ENCODE peak calls at places on chromosomes 12 and 14, in six cellular contexts. X, K, I, N, W and H are unnamed samples.

GRCh38 chr12:98513379-98514318 is 1.7 kb upstream of the TMPO start:
- DNase-seq in X (no peak), K (no peak), I (no peak), N (no peak), W (no peak), H (no peak)

GRCh38 chr14:49249022-49249421 is 337.2 kb downstream of the RPS29 start:
- DNase-seq in X (no peak), K (no peak), I (peak), N (peak), W (no peak), H (no peak)

GRCh38 chr14:77076118-77076631 is 21.9 kb upstream of the CIPC start:
- DNase-seq in X (no peak), K (peak), I (no peak), N (peak), W (peak), H (no peak)

GRCh38 chr14:24798911-24799310 is 164.9 kb upstream of the GZMB start:
- DNase-seq in X (no peak), K (no peak), I (no peak), N (no peak), W (no peak), H (no peak)

GRCh38 chr12:92297932-92298681 is 152.5 kb upstream of the BTG1 start:
- DNase-seq in X (no peak), K (no peak), I (peak), N (peak), W (peak), H (no peak)

GRCh38 chr14:99535448-99535847 is 54.2 kb downstream of the CCNK start:
- DNase-seq in X (no peak), K (no peak), I (no peak), N (no peak), W (no peak), H (no peak)

GRCh38 chr12:3680919-3681594 is 71.9 kb downstream of the CRACR2A start:
- DNase-seq in X (peak), K (no peak), I (no peak), N (no peak), W (peak), H (no peak)

GRCh38 chr12:68018315-68018714 is 29.1 kb downstream of the IFNG-AS1 start:
- DNase-seq in X (no peak), K (no peak), I (no peak), N (no peak), W (no peak), H (no peak)

GRCh38 chr12:2796187-2796663 is 1.5 kb downstream of the FKBP4 start:
- DNase-seq in X (no peak), K (no peak), I (no peak), N (peak), W (peak), H (no peak)

GRCh38 chr12:93200291-93200917 is 177.3 kb upstream of the NUDT4 start:
- DNase-seq in X (no peak), K (no peak), I (no peak), N (peak), W (no peak), H (no peak)

GRCh38 chr14:105484069-105484996 is 2.4 kb upstream of the CRIP1 start:
- DNase-seq in X (peak), K (no peak), I (no peak), N (peak), W (peak), H (no peak)

GRCh38 chr14:55580401-55581010 is 499 bp downstream of the KTN1 start:
- DNase-seq in X (no peak), K (peak), I (no peak), N (peak), W (no peak), H (peak)

GRCh38 chr14:55577229-55577628 is 2.8 kb upstream of the KTN1 start:
- DNase-seq in X (no peak), K (no peak), I (no peak), N (no peak), W (peak), H (no peak)

GRCh38 chr14:55581011-55581806 is 1.2 kb downstream of the KTN1 start:
- DNase-seq in X (peak), K (no peak), I (no peak), N (peak), W (peak), H (peak)

GRCh38 chr14:55578511-55578910 is 1.5 kb upstream of the KTN1 start:
- DNase-seq in X (no peak), K (no peak), I (no peak), N (no peak), W (no peak), H (no peak)

GRCh38 chr14:55579724-55580400 is at the start of gene KTN1:
- DNase-seq in X (peak), K (peak), I (peak), N (peak), W (peak), H (peak)
- H2BK5ac ChIP-seq in X (peak), K (peak), I (peak), N (peak), W (peak), H (no peak)

DNA sequence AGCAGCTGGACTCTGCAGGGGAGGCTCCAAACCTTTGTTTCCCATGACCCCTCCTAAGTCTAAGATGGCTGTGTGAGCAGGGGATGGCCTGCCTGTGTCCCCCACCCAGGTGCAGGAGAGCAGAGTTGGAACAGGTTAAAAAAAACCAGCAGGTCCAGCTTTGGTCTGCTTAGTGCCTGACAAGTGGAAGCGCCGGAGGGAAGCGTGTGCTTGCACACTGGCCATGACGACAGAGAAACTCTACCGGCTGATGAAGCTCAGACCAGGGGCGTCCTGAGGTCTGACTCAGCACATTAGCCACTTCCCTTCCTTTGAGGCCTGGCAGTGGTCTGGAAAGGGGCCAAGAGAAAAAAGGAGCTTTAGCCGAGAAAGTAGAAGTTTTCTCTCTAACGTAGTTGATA is 280.1 kb downstream of the VRK1 start:
- DNase-seq in X (no peak), K (no peak), I (no peak), N (peak), W (peak), H (no peak)
- H2AFZ ChIP-seq in X (no peak), K (peak), I (no peak), N (no peak), W (no peak), H (no peak)

GRCh38 chr12:1791104-1791927 is 29.0 kb upstream of the LRTM2 start:
- DNase-seq in X (peak), K (no peak), I (peak), N (peak), W (peak), H (no peak)

GRCh38 chr12:1792406-1792805 is 28.0 kb upstream of the LRTM2 start:
- DNase-seq in X (no peak), K (no peak), I (no peak), N (no peak), W (no peak), H (no peak)

GRCh38 chr12:1795221-1795784 is 25.1 kb upstream of the LRTM2 start:
- DNase-seq in X (no peak), K (no peak), I (no peak), N (no peak), W (no peak), H (peak)

GRCh38 chr12:1794440-1795090 is 25.8 kb upstream of the LRTM2 start:
- DNase-seq in X (peak), K (no peak), I (no peak), N (no peak), W (no peak), H (peak)

GRCh38 chr12:1793426-1794210 is 26.7 kb upstream of the LRTM2 start:
- DNase-seq in X (peak), K (no peak), I (no peak), N (no peak), W (no peak), H (no peak)
- H2BK5ac ChIP-seq in X (no peak), K (peak), I (no peak), N (no peak), W (no peak), H (no peak)

GRCh38 chr12:53696285-53696654 is 20.4 kb upstream of the ATP5MC2 start:
- DNase-seq in X (peak), K (peak), I (peak), N (peak), W (peak), H (peak)

GRCh38 chr12:53698948-53699672 is 23.2 kb upstream of the ATP5MC2 start:
- DNase-seq in X (no peak), K (no peak), I (no peak), N (no peak), W (no peak), H (no peak)

GRCh38 chr12:53694746-53695145 is 18.9 kb upstream of the ATP5MC2 start:
- DNase-seq in X (peak), K (no peak), I (no peak), N (no peak), W (no peak), H (peak)

GRCh38 chr12:53696655-53697321 is 20.9 kb upstream of the ATP5MC2 start:
- DNase-seq in X (no peak), K (no peak), I (no peak), N (no peak), W (no peak), H (no peak)

GRCh38 chr12:53695148-53696138 is 19.6 kb upstream of the ATP5MC2 start:
- DNase-seq in X (peak), K (peak), I (peak), N (peak), W (peak), H (peak)
- H2AFZ ChIP-seq in X (peak), K (peak), I (peak), N (no peak), W (no peak), H (no peak)

GRCh38 chr14:90562652-90563051 is 165.8 kb downstream of the CALM1 start:
- DNase-seq in X (no peak), K (no peak), I (no peak), N (no peak), W (no peak), H (no peak)
- H2BK5ac ChIP-seq in X (no peak), K (no peak), I (no peak), N (no peak), W (no peak), H (no peak)

GRCh38 chr14:23729720-23730387 is 93.7 kb downstream of the DHRS2 start:
- DNase-seq in X (no peak), K (no peak), I (no peak), N (no peak), W (peak), H (no peak)
- H2AFZ ChIP-seq in X (peak), K (no peak), I (no peak), N (no peak), W (no peak), H (no peak)

DNA sequence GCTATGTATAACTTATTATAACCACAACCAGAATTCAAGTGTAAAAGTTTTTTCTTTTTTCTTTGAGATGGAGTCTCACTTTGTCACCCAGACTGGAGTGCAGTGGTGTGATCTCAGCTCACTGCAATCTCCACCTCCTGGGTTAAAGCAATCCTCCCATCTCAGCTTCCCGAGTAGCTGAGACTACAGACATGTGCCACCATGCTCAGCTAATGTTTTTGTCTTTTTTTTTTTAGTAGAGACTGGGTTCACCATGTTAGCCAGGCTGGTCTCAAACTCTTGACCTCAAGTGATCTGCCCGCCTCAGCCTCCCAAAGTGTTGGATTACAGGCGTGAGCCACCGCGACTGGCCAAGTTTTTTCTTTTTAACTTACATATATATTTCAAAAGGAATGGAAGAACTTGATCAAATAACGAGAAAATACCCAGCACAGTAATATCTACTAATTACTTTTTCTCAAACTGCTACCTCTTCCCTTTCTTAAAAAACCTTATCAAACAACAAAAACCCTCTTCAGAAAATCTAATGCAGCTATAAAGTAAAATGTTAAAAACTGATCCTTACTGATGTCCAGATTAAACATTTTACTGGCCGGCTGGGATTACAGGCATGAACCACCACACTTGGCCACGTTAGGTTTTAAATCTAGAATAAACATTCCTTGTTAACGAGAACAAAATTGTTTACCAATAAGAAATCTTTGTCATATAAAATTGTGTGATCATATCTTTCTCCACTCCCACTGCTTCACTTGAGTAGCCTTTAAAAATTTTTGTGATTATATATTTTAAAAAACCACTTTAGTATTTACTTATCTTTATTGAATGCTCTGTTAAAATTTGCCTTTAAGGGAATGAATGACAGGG is 41.3 kb upstream of the WDR89 start:
- DNase-seq in X (no peak), K (no peak), I (no peak), N (no peak), W (no peak), H (no peak)
- H2BK5ac ChIP-seq in X (no peak), K (no peak), I (no peak), N (no peak), W (no peak), H (no peak)

GRCh38 chr14:95495093-95495492 is 21.4 kb downstream of the SYNE3 start:
- DNase-seq in X (no peak), K (no peak), I (no peak), N (no peak), W (no peak), H (no peak)

GRCh38 chr14:95494456-95494855 is 22.0 kb downstream of the SYNE3 start:
- DNase-seq in X (no peak), K (no peak), I (no peak), N (no peak), W (peak), H (no peak)

GRCh38 chr14:95496111-95496681 is 20.3 kb downstream of the SYNE3 start:
- DNase-seq in X (no peak), K (no peak), I (no peak), N (peak), W (peak), H (no peak)

GRCh38 chr14:95496690-95497241 is 19.7 kb downstream of the SYNE3 start:
- DNase-seq in X (no peak), K (no peak), I (peak), N (peak), W (peak), H (no peak)

DNA sequence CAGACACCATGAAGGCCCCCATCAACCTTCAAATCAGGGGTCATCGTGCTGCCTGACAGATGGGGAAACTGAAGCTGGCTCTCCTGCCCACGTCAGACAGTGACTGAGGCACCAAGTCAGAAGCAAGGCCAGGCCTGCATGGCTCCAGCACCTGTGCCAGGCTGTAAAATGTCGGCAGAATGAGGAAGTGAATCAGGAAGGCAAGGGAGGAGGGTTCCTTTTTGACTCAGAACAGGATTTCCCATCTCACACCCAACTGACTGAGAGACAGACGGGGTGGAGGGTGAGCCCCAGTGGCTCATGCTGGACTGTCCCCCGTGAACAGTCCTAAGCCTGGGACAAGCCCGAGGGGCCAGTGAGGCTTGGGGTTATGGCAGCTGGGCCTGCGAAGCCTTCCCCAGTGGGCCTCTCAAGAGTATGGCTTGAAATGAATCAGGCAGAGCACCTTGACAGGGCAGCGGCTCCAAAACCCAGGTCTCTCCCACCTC is 20.9 kb downstream of the SYNE3 start:
- DNase-seq in X (no peak), K (no peak), I (no peak), N (no peak), W (peak), H (no peak)
- H2AFZ ChIP-seq in X (no peak), K (no peak), I (no peak), N (no peak), W (no peak), H (no peak)

DNA sequence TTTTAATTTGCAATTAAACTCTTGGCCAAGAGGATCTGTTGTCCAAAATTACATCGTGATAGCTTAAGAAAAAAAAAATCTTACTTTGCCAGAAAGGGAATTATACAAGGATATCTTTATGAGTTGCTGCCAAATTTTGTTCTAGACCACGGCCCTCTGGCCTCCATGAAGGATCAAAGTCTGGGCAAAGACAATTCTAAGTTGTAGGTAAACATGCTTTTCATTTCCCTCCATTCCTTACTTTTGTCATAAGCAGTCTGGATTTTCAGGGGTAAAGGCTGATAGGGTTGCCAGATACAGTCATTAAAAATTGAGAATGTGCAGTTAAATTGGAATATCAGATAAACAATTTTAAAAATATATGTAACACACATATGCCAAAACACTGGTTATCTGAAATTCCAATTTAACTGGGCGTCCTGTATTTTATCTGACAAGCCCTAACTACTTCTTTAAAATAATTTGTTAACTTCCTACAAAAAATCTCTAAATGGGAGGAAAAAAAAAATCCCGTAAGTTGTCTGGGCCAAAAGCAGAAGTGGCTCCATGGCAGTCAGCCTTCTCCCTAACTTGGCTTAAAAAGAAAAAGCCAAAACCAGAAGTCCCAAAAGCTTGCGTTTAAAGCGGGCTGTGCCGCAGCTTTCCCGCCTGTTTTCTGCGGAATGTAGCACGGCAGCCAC is 135.3 kb downstream of the MON2 start:
- DNase-seq in X (no peak), K (no peak), I (no peak), N (no peak), W (no peak), H (no peak)
- H2BK5ac ChIP-seq in X (peak), K (peak), I (peak), N (peak), W (peak), H (peak)